ENCODE peak calls at places on chromosome 11, in ten cellular contexts. F, C, I, V, E, O, H, R, U and T are unnamed samples.

GRCh38 chr11:100629671-100630070 is 57.4 kb upstream of the ARHGAP42 start:
- DNase-seq in R (no peak), F (no peak), I (no peak), H (no peak), O (peak; percentile 56), C (no peak), E (no peak), U (no peak), V (peak; percentile 61), T (no peak)

GRCh38 chr11:27387362-27387761 is 24.3 kb upstream of the CCDC34 start:
- DNase-seq in H (no peak), C (no peak), U (no peak), I (no peak), V (no peak), F (no peak), R (no peak), O (no peak), E (no peak), T (peak; percentile 5)

GRCh38 chr11:57974830-57975229 is 48.9 kb upstream of the OR9Q1 start:
- DNase-seq in O (no peak), F (no peak), E (no peak), U (no peak), V (no peak), C (no peak), I (no peak), R (no peak), H (no peak), T (no peak)

GRCh38 chr11:68125164-68125563 is 4.0 kb upstream of the CHKA start:
- DNase-seq in I (no peak), H (no peak), F (no peak), V (no peak), O (no peak), C (no peak), U (no peak), R (no peak), E (no peak), T (no peak)

GRCh38 chr11:11510939-11511338 is 110.9 kb downstream of the GALNT18 start:
- DNase-seq in V (no peak), I (no peak), R (peak; percentile 81), E (no peak), O (peak; percentile 48), C (peak; percentile 90), F (peak; percentile 80), U (peak; percentile 97), H (no peak), T (no peak)

GRCh38 chr11:48210052-48210451 is 6.6 kb upstream of the OR4B1 start:
- DNase-seq in O (peak; percentile 48), F (no peak), I (no peak), C (no peak), E (no peak), V (peak; percentile 22), U (no peak), R (no peak), H (no peak), T (no peak)

GRCh38 chr11:104968365-104968855 is at the start of gene CASP4:
- DNase-seq in R (peak; percentile 44), F (peak; percentile 2), E (peak; percentile 10), U (peak; percentile 34), O (peak; percentile 75), V (peak; percentile 32), H (no peak), C (peak; percentile 57), I (no peak), T (no peak)

GRCh38 chr11:70675697-70676374 is 277.5 kb downstream of the CTTN start:
- DNase-seq in E (no peak), I (no peak), O (no peak), R (no peak), V (no peak), U (peak; percentile 53), F (no peak), H (no peak), C (peak; percentile 8), T (no peak)

GRCh38 chr11:26753738-26754504 is 32.1 kb upstream of the SLC5A12 start:
- DNase-seq in H (no peak), C (peak; percentile 58), I (no peak), V (peak; percentile 76), R (peak; percentile 42), O (peak; percentile 42), E (no peak), F (peak; percentile 63), U (peak; percentile 51), T (no peak)

GRCh38 chr11:69459848-69460539 is 21.5 kb upstream of the LINC01488 start:
- DNase-seq in F (no peak), C (no peak), I (no peak), H (no peak), E (no peak), R (no peak), U (no peak), V (no peak), O (no peak), T (no peak)

GRCh38 chr11:71144010-71144409 is 108.4 kb downstream of the SHANK2 start:
- DNase-seq in I (no peak), U (no peak), R (no peak), C (no peak), V (no peak), O (no peak), H (no peak), F (no peak), E (no peak), T (no peak)

GRCh38 chr11:68380786-68381622 is 68.6 kb downstream of the LRP5 start:
- DNase-seq in R (no peak), F (no peak), O (no peak), V (no peak), U (no peak), C (no peak), I (no peak), E (no peak), H (no peak), T (no peak)

GRCh38 chr11:124863137-124863825 is 2.0 kb upstream of the ROBO3 start:
- DNase-seq in O (peak; percentile 25), F (no peak), U (no peak), I (no peak), C (peak; percentile 54), E (no peak), H (no peak), R (no peak), V (peak; percentile 16), T (no peak)

GRCh38 chr11:28981331-28981865 is 873.2 kb downstream of the METTL15 start:
- DNase-seq in E (no peak), U (no peak), H (no peak), R (peak; percentile 72), C (peak; percentile 61), V (peak; percentile 9), I (no peak), O (peak; percentile 38), F (no peak), T (no peak)

GRCh38 chr11:134749040-134749586 is 337.1 kb upstream of the B3GAT1 start:
- DNase-seq in I (no peak), V (no peak), R (no peak), C (no peak), U (no peak), O (no peak), F (no peak), E (no peak), H (no peak), T (no peak)

GRCh38 chr11:120611576-120611975 is 100.0 kb downstream of the GRIK4 start:
- DNase-seq in I (no peak), O (no peak), V (no peak), E (no peak), C (no peak), H (no peak), U (no peak), F (no peak), R (no peak), T (no peak)

GRCh38 chr11:68331338-68331947 is 19.1 kb downstream of the LRP5 start:
- DNase-seq in E (no peak), O (no peak), C (no peak), R (no peak), I (no peak), H (no peak), V (no peak), U (no peak), F (no peak), T (no peak)

GRCh38 chr11:67370351-67371076 is 2.9 kb downstream of the CLCF1 start:
- DNase-seq in F (no peak), V (no peak), E (no peak), U (no peak), C (peak; percentile 51), H (no peak), I (no peak), O (no peak), R (no peak), T (no peak)

GRCh38 chr11:73944085-73944484 is 6.7 kb upstream of the DNAJB13 start:
- DNase-seq in R (no peak), V (no peak), I (no peak), F (no peak), C (no peak), U (no peak), O (no peak), H (no peak), E (no peak), T (no peak)

GRCh38 chr11:26599421-26599820 is 27.4 kb upstream of the MUC15 start:
- DNase-seq in I (no peak), E (no peak), V (peak; percentile 84), H (no peak), R (peak; percentile 64), F (peak; percentile 23), U (no peak), O (no peak), C (peak; percentile 79), T (no peak)

GRCh38 chr11:86335131-86335768 is 33.2 kb downstream of the HIKESHI start:
- DNase-seq in H (no peak), R (no peak), O (no peak), U (no peak), F (no peak), V (no peak), E (no peak), C (no peak), I (no peak), T (no peak)

GRCh38 chr11:60923326-60923725 is 934 bp upstream of the TMEM132A start:
- DNase-seq in R (no peak), F (no peak), U (no peak), H (no peak), V (no peak), E (no peak), C (no peak), O (no peak), I (no peak), T (no peak)

GRCh38 chr11:36069576-36070214 is 125.8 kb downstream of the LDLRAD3 start:
- DNase-seq in V (no peak), H (no peak), U (no peak), E (no peak), F (peak; percentile 21), C (peak; percentile 11), O (no peak), I (no peak), R (peak; percentile 40), T (no peak)